ENCODE peak calls at places on chromosomes 2 and 18, in six cellular contexts. One of them, this sample, is unnamed.
A peak's percentile ranks its signal among the peaks of the same experiment; 100 is the strongest.

GRCh38 chr2:10032746-10033105 is 10.6 kb upstream of the KLF11 start:
- DNase-seq in tibial nerve: no peak
- DNase-seq in mesendoderm: no peak
- DNase-seq in AG04450: no peak
- DNase-seq in HepG2: no peak
- DNase-seq in neuronal stem cell: no peak
- DNase-seq in this sample: no peak

GRCh38 chr2:9547272-9547991 is 8.2 kb downstream of the ADAM17 start:
- DNase-seq in tibial nerve: no peak
- DNase-seq in mesendoderm: peak; percentile 40
- DNase-seq in AG04450: no peak
- DNase-seq in HepG2: no peak
- DNase-seq in neuronal stem cell: no peak
- DNase-seq in this sample: no peak

GRCh38 chr2:207895236-207895860 is 125.6 kb upstream of the FZD5 start:
- DNase-seq in tibial nerve: no peak
- DNase-seq in mesendoderm: no peak
- DNase-seq in AG04450: no peak
- DNase-seq in HepG2: no peak
- DNase-seq in neuronal stem cell: no peak
- DNase-seq in this sample: no peak

GRCh38 chr2:25401307-25402021 is 59.7 kb upstream of the DNMT3A start:
- DNase-seq in tibial nerve: no peak
- DNase-seq in mesendoderm: no peak
- DNase-seq in AG04450: no peak
- DNase-seq in HepG2: no peak
- DNase-seq in neuronal stem cell: no peak
- DNase-seq in this sample: no peak

GRCh38 chr2:172293952-172294351 is 133.4 kb upstream of the ITGA6 start:
- DNase-seq in tibial nerve: peak; percentile 52
- DNase-seq in mesendoderm: no peak
- DNase-seq in AG04450: peak; percentile 32
- DNase-seq in HepG2: no peak
- DNase-seq in neuronal stem cell: no peak
- DNase-seq in this sample: peak; percentile 51

GRCh38 chr18:48740068-48740440 is 201.2 kb downstream of the CTIF start:
- DNase-seq in tibial nerve: no peak
- DNase-seq in mesendoderm: no peak
- DNase-seq in AG04450: no peak
- DNase-seq in HepG2: no peak
- DNase-seq in neuronal stem cell: no peak
- DNase-seq in this sample: peak; percentile 48

GRCh38 chr18:36349552-36349951 is 52.0 kb downstream of the FHOD3 start:
- DNase-seq in tibial nerve: no peak
- DNase-seq in mesendoderm: no peak
- DNase-seq in AG04450: no peak
- DNase-seq in HepG2: no peak
- DNase-seq in neuronal stem cell: no peak
- DNase-seq in this sample: no peak

GRCh38 chr18:65409266-65409665 is 341.5 kb upstream of the CDH7 start:
- DNase-seq in tibial nerve: no peak
- DNase-seq in mesendoderm: no peak
- DNase-seq in AG04450: no peak
- DNase-seq in HepG2: no peak
- DNase-seq in neuronal stem cell: no peak
- DNase-seq in this sample: no peak

GRCh38 chr2:61277756-61278155 is 115.8 kb downstream of the C2orf74 start:
- DNase-seq in tibial nerve: no peak
- DNase-seq in mesendoderm: no peak
- DNase-seq in AG04450: no peak
- DNase-seq in HepG2: no peak
- DNase-seq in neuronal stem cell: no peak
- DNase-seq in this sample: no peak

GRCh38 chr2:68336192-68336591 is 16.4 kb upstream of the CNRIP1 start:
- DNase-seq in tibial nerve: no peak
- DNase-seq in mesendoderm: no peak
- DNase-seq in AG04450: peak; percentile 24
- DNase-seq in HepG2: no peak
- DNase-seq in neuronal stem cell: no peak
- DNase-seq in this sample: no peak

GRCh38 chr2:71933467-71934319 is 214.0 kb downstream of the CYP26B1 start:
- DNase-seq in tibial nerve: no peak
- DNase-seq in mesendoderm: peak; percentile 72
- DNase-seq in AG04450: no peak
- DNase-seq in HepG2: peak; percentile 33
- DNase-seq in neuronal stem cell: no peak
- DNase-seq in this sample: no peak

GRCh38 chr2:207223051-207223450 is 57.3 kb upstream of the KLF7 start:
- DNase-seq in tibial nerve: no peak
- DNase-seq in mesendoderm: no peak
- DNase-seq in AG04450: peak; percentile 38
- DNase-seq in HepG2: no peak
- DNase-seq in neuronal stem cell: no peak
- DNase-seq in this sample: no peak

GRCh38 chr2:96108578-96109561 is 7.5 kb downstream of the ADRA2B start:
- DNase-seq in tibial nerve: no peak
- DNase-seq in mesendoderm: peak; percentile 63
- DNase-seq in AG04450: no peak
- DNase-seq in HepG2: no peak
- DNase-seq in neuronal stem cell: peak; percentile 26
- DNase-seq in this sample: no peak

GRCh38 chr2:65420712-65421431 is 11.5 kb downstream of the SPRED2 start:
- DNase-seq in tibial nerve: no peak
- DNase-seq in mesendoderm: peak; percentile 81
- DNase-seq in AG04450: peak; percentile 38
- DNase-seq in HepG2: no peak
- DNase-seq in neuronal stem cell: no peak
- DNase-seq in this sample: no peak

GRCh38 chr18:49861659-49862058 is 48.3 kb upstream of the ACAA2 start:
- DNase-seq in tibial nerve: no peak
- DNase-seq in mesendoderm: peak; percentile 36
- DNase-seq in AG04450: no peak
- DNase-seq in HepG2: no peak
- DNase-seq in neuronal stem cell: no peak
- DNase-seq in this sample: no peak

GRCh38 chr2:72145658-72146329 is 1.9 kb downstream of the CYP26B1 start:
- DNase-seq in tibial nerve: peak; percentile 10
- DNase-seq in mesendoderm: no peak
- DNase-seq in AG04450: no peak
- DNase-seq in HepG2: no peak
- DNase-seq in neuronal stem cell: no peak
- DNase-seq in this sample: peak; percentile 8

GRCh38 chr18:2451556-2451955 is 119.7 kb downstream of the METTL4 start:
- DNase-seq in tibial nerve: no peak
- DNase-seq in mesendoderm: no peak
- DNase-seq in AG04450: no peak
- DNase-seq in HepG2: no peak
- DNase-seq in neuronal stem cell: no peak
- DNase-seq in this sample: no peak

GRCh38 chr2:134207589-134208209 is 46.2 kb upstream of the MGAT5 start:
- DNase-seq in tibial nerve: peak; percentile 17
- DNase-seq in mesendoderm: peak; percentile 93
- DNase-seq in AG04450: no peak
- DNase-seq in HepG2: peak; percentile 48
- DNase-seq in neuronal stem cell: no peak
- DNase-seq in this sample: peak; percentile 23

GRCh38 chr2:219418155-219418569 is at the start of gene DES:
- DNase-seq in tibial nerve: no peak
- DNase-seq in mesendoderm: no peak
- DNase-seq in AG04450: no peak
- DNase-seq in HepG2: no peak
- DNase-seq in neuronal stem cell: no peak
- DNase-seq in this sample: peak; percentile 88

GRCh38 chr2:239934571-239935171 is 90.5 kb downstream of the NDUFA10 start:
- DNase-seq in tibial nerve: peak; percentile 62
- DNase-seq in mesendoderm: peak; percentile 79
- DNase-seq in AG04450: no peak
- DNase-seq in HepG2: peak; percentile 74
- DNase-seq in neuronal stem cell: peak; percentile 79
- DNase-seq in this sample: peak; percentile 49

GRCh38 chr2:10329880-10330699 is 27.4 kb downstream of the HPCAL1 start:
- DNase-seq in tibial nerve: no peak
- DNase-seq in mesendoderm: peak; percentile 65
- DNase-seq in AG04450: no peak
- DNase-seq in HepG2: peak; percentile 78
- DNase-seq in neuronal stem cell: no peak
- DNase-seq in this sample: no peak

GRCh38 chr2:85578243-85579180 is 1.1 kb downstream of the VAMP8 start:
- DNase-seq in tibial nerve: no peak
- DNase-seq in mesendoderm: peak; percentile 56
- DNase-seq in AG04450: no peak
- DNase-seq in HepG2: no peak
- DNase-seq in neuronal stem cell: no peak
- DNase-seq in this sample: no peak

GRCh38 chr2:85579266-85579935 is 2.0 kb downstream of the VAMP8 start:
- DNase-seq in tibial nerve: no peak
- DNase-seq in mesendoderm: peak; percentile 95
- DNase-seq in AG04450: no peak
- DNase-seq in HepG2: no peak
- DNase-seq in neuronal stem cell: no peak
- DNase-seq in this sample: no peak

GRCh38 chr2:85575739-85576138 is 1.6 kb upstream of the VAMP8 start:
- DNase-seq in tibial nerve: no peak
- DNase-seq in mesendoderm: no peak
- DNase-seq in AG04450: no peak
- DNase-seq in HepG2: no peak
- DNase-seq in neuronal stem cell: no peak
- DNase-seq in this sample: no peak

GRCh38 chr2:85577063-85577385 is 362 bp upstream of the VAMP8 start:
- DNase-seq in tibial nerve: no peak
- DNase-seq in mesendoderm: no peak
- DNase-seq in AG04450: no peak
- DNase-seq in HepG2: no peak
- DNase-seq in neuronal stem cell: no peak
- DNase-seq in this sample: no peak

DNA sequence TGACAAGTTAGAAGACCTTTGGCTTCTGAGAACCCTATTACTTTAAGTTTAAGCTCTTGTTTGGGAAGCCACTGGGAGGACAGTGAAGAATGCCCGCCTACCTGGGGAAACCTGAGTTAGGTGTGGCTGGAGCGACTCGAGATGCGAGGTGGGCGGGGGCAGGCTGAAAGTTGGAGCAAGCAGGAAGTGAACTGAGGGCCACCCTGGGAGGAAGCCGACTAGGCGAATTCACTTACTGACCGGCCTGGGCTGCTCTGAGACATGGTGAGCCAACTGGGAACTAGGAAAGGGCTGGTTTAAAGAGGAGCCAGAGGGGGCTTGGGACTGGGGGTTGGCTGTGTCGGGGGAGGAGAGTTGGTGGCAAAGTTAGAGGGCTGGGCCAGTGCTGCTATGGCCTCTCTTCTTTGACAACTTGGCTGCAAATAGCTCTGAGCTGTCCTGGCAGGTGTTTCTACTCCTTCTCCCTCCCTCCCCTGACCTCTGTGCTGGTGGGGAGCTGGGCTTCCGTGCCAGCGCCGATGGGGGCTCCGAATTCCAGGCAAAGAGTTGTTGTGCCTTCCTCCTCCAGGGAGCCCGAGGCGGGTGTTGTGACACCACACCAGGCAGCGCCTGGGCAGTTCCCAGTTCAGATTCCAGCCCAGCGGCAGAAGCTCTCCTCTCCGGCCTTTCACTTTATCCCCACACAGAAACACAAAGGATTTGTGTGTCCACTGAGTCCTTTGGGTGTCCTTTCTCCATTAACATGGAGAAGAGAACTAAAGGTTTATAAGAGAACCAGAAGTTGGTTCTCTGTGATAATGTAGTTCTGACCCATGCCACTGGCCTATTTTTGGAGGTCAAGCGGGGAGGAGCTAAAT is at the start of gene VAMP8:
- DNase-seq in tibial nerve: no peak
- DNase-seq in mesendoderm: peak; percentile 86
- DNase-seq in AG04450: no peak
- DNase-seq in HepG2: peak; percentile 44
- DNase-seq in neuronal stem cell: no peak
- DNase-seq in this sample: no peak
- H3K27me3 ChIP-seq in tibial nerve: no peaks in the 10 kb centered on the region
- H3K27me3 ChIP-seq in mesendoderm: no peaks in the 10 kb centered on the region
- H3K27me3 ChIP-seq in AG04450: peaks cover 8% of the 10 kb centered on the region
- H3K27me3 ChIP-seq in HepG2: no peaks in the 10 kb centered on the region
- H3K27me3 ChIP-seq in neuronal stem cell: no peaks in the 10 kb centered on the region
- H3K27me3 ChIP-seq in this sample: no peaks in the 10 kb centered on the region

GRCh38 chr18:71503222-71503621 is 1040.9 kb downstream of the CBLN2 start:
- DNase-seq in tibial nerve: no peak
- DNase-seq in mesendoderm: no peak
- DNase-seq in AG04450: no peak
- DNase-seq in HepG2: no peak
- DNase-seq in neuronal stem cell: no peak
- DNase-seq in this sample: no peak
- H3K27me3 ChIP-seq in tibial nerve: no peaks in the 10 kb centered on the region
- H3K27me3 ChIP-seq in mesendoderm: no peaks in the 10 kb centered on the region
- H3K27me3 ChIP-seq in AG04450: no peaks in the 10 kb centered on the region
- H3K27me3 ChIP-seq in HepG2: no peaks in the 10 kb centered on the region
- H3K27me3 ChIP-seq in neuronal stem cell: no peaks in the 10 kb centered on the region
- H3K27me3 ChIP-seq in this sample: no peaks in the 10 kb centered on the region

GRCh38 chr2:222269132-222269531 is 29.7 kb downstream of the PAX3 start:
- DNase-seq in tibial nerve: no peak
- DNase-seq in mesendoderm: no peak
- DNase-seq in AG04450: no peak
- DNase-seq in HepG2: no peak
- DNase-seq in neuronal stem cell: peak; percentile 84
- DNase-seq in this sample: no peak

GRCh38 chr2:222270436-222270835 is 28.4 kb downstream of the PAX3 start:
- DNase-seq in tibial nerve: no peak
- DNase-seq in mesendoderm: no peak
- DNase-seq in AG04450: no peak
- DNase-seq in HepG2: no peak
- DNase-seq in neuronal stem cell: no peak
- DNase-seq in this sample: no peak

GRCh38 chr2:222268311-222268980 is 30.4 kb downstream of the PAX3 start:
- DNase-seq in tibial nerve: no peak
- DNase-seq in mesendoderm: no peak
- DNase-seq in AG04450: no peak
- DNase-seq in HepG2: no peak
- DNase-seq in neuronal stem cell: no peak
- DNase-seq in this sample: no peak

DNA sequence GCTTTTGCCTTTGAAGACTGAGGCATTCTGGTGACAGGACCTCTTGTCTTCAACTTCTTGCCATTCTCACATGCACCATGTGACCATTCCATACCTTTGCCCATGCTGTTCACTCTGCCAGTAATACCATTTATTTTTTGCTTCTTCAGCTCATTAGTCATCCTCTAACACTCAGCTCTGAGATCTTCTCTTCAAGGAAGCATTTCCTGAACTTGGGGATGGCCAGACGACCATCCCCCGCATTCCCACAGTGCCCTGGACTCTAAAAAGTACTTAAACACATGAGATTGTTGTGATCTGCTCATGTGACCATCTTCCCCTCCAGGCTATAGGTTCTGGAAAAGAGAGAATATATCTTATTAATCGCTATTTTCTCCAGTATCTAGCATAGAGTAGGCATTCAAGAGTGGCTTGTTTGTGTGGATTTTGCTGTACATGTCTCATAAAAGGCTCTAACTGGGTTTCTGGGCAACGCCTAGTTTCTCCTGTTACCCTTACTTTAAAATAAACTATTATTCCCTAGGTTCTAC is 33.9 kb downstream of the PAX3 start:
- DNase-seq in tibial nerve: no peak
- DNase-seq in mesendoderm: no peak
- DNase-seq in AG04450: no peak
- DNase-seq in HepG2: no peak
- DNase-seq in neuronal stem cell: no peak
- DNase-seq in this sample: no peak
- H3K27me3 ChIP-seq in tibial nerve: no peaks in the 10 kb centered on the region
- H3K27me3 ChIP-seq in mesendoderm: no peaks in the 10 kb centered on the region
- H3K27me3 ChIP-seq in AG04450: no peaks in the 10 kb centered on the region
- H3K27me3 ChIP-seq in HepG2: no peaks in the 10 kb centered on the region
- H3K27me3 ChIP-seq in neuronal stem cell: no peaks in the 10 kb centered on the region
- H3K27me3 ChIP-seq in this sample: no peaks in the 10 kb centered on the region

GRCh38 chr18:57433492-57434176 is 1.5 kb upstream of the ONECUT2 start:
- DNase-seq in tibial nerve: no peak
- DNase-seq in mesendoderm: peak; percentile 38
- DNase-seq in AG04450: no peak
- DNase-seq in HepG2: no peak
- DNase-seq in neuronal stem cell: peak; percentile 27
- DNase-seq in this sample: no peak
- H3K27me3 ChIP-seq in tibial nerve: no peaks in the 10 kb centered on the region
- H3K27me3 ChIP-seq in mesendoderm: peaks cover 54% of the 10 kb centered on the region
- H3K27me3 ChIP-seq in AG04450: peaks cover 89% of the 10 kb centered on the region
- H3K27me3 ChIP-seq in HepG2: no peaks in the 10 kb centered on the region
- H3K27me3 ChIP-seq in neuronal stem cell: peaks cover 36% of the 10 kb centered on the region
- H3K27me3 ChIP-seq in this sample: peaks cover 30% of the 10 kb centered on the region

This sample was measured in uterus.